ENCODE peak calls at places on chromosomes 12 and 14, in seven cellular contexts. O is K562, A is HCT116, Y is SK-N-SH, J is GM12878, U is H1, E is HepG2. X is an unnamed sample.

GRCh38 chr14:105143451-105144230 is 24.9 kb downstream of the JAG2 start:
- DNase-seq in Y (peak), A (no peak), E (no peak), O (no peak), U (no peak), J (no peak), X (no peak)

GRCh38 chr12:93699271-93700141 is 22.3 kb downstream of the CRADD start:
- DNase-seq in Y (no peak), O (no peak), A (no peak), E (peak), U (no peak), J (no peak), X (peak)

GRCh38 chr12:107349008-107349747 is 255.8 kb upstream of the CRY1 start:
- DNase-seq in A (peak), Y (peak), J (no peak), U (no peak), O (no peak), E (peak), X (no peak)

GRCh38 chr12:89999699-90000505 is 291.3 kb upstream of the ATP2B1 start:
- DNase-seq in J (no peak), E (no peak), A (no peak), U (no peak), Y (no peak), O (no peak), X (no peak)

GRCh38 chr14:56170028-56170427 is 51.8 kb downstream of the PELI2 start:
- DNase-seq in A (no peak), Y (no peak), E (no peak), U (no peak), O (no peak), J (no peak), X (no peak)

GRCh38 chr12:31215521-31216232 is 110.3 kb downstream of the SINHCAF start:
- DNase-seq in A (no peak), Y (no peak), E (no peak), U (no peak), O (no peak), J (no peak), X (no peak)

GRCh38 chr14:25049559-25050493 is at the start of gene STXBP6:
- DNase-seq in U (no peak), A (no peak), O (peak), Y (peak), J (no peak), E (peak), X (peak)

GRCh38 chr12:91606662-91607377 is 424.2 kb upstream of the DCN start:
- DNase-seq in J (no peak), A (no peak), U (no peak), Y (no peak), E (no peak), O (no peak), X (no peak)

GRCh38 chr12:66600805-66601392 is 78.0 kb downstream of the GRIP1 start:
- DNase-seq in O (no peak), J (no peak), U (no peak), Y (no peak), E (no peak), A (no peak), X (no peak)

GRCh38 chr12:66587912-66588311 is 91.0 kb downstream of the GRIP1 start:
- DNase-seq in U (no peak), Y (no peak), E (no peak), A (no peak), O (no peak), J (no peak), X (no peak)

GRCh38 chr12:3455312-3455711 is 35.7 kb upstream of the PRMT8 start:
- DNase-seq in U (no peak), O (no peak), E (no peak), J (no peak), Y (no peak), A (no peak), X (no peak)
- TF ChIP-seq JUND in U (no peak), O (no peak), E (no peak), J (no peak), Y (no peak), A (no peak), X (no peak)

DNA sequence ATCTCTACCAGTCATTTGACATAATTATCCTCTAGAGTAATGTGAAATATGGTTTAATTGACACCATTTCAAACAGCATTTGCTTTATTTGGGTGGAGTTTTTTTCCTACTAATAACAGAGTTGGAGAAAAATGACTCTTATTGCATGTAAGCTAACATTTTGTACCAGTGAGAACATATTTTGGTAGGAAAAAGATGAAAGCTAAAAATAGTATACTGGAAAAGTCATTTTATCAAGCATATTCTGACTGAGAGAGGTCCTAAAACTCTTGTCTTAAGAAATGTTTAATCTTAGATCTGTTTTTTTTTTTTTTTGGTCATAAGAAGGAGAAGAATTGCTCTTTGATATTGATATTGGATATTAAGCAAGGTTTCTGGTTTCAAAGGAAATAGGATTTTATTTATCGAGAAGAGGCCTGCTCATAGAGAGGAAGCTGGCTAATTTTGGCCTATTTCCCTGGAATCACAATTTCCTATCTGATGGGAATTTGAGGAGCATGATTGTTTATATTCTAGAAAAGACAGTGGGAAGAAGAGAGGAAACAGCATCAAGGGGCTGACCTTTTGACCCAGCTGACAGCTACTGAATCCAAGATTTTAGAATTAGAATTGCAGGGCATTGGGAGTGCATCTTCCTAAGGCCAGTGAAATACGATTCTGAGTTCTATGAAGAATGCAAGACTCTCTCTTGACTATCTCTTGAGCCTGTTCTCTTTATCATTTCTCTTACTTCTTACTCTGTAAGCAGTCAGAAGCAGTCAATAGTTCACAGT is 19.4 kb downstream of the OTOGL start:
- DNase-seq in O (no peak), Y (no peak), A (no peak), E (no peak), U (no peak), J (no peak), X (no peak)
- TF ChIP-seq JUND in O (no peak), Y (no peak), A (no peak), E (no peak), U (no peak), J (no peak), X (no peak)

GRCh38 chr14:73494593-73494992 is 3.9 kb downstream of the RIOX1 start:
- DNase-seq in J (no peak), E (no peak), O (no peak), Y (no peak), U (no peak), A (no peak), X (no peak)

GRCh38 chr14:73489481-73490175 is 1.1 kb upstream of the RIOX1 start:
- DNase-seq in A (no peak), Y (no peak), E (no peak), U (no peak), J (no peak), O (peak), X (no peak)

GRCh38 chr14:73491977-73492552 is 1.3 kb downstream of the RIOX1 start:
- DNase-seq in Y (no peak), U (no peak), E (no peak), J (no peak), O (no peak), A (no peak), X (no peak)

GRCh38 chr14:73492661-73493060 is 1.9 kb downstream of the RIOX1 start:
- DNase-seq in J (no peak), Y (no peak), E (no peak), A (no peak), O (peak), U (no peak), X (no peak)

DNA sequence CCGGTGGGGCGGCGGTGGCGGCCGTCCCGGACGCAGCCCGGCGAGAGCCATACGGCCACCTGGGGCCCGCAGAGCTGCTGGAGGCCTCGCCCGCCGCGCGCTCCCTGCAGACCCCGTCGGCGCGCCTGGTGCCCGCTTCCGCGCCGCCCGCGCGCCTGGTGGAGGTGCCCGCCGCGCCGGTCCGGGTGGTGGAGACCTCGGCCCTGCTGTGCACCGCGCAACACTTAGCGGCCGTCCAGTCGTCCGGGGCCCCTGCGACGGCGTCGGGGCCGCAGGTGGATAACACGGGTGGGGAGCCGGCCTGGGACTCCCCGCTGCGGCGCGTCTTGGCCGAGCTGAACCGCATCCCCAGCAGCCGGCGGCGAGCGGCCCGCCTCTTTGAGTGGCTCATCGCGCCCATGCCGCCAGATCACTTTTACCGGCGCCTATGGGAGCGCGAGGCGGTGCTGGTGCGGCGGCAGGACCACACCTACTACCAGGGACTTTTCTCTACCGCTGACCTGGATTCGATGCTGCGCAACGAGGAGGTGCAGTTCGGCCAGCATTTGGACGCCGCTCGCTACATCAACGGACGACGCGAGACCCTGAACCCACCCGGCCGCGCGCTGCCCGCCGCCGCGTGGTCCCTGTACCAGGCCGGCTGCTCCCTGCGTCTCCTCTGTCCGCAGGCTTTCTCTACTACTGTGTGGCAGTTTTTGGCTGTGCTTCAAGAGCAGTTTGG is 683 bp downstream of the RIOX1 start:
- DNase-seq in O (peak), A (no peak), J (no peak), Y (peak), E (peak), U (no peak), X (peak)
- TF ChIP-seq JUND in O (no peak), A (no peak), J (no peak), Y (no peak), E (no peak), U (no peak), X (no peak)

GRCh38 chr14:93906341-93907329 is 20.5 kb upstream of the FAM181A start:
- DNase-seq in E (peak), A (peak), Y (peak), U (peak), O (peak), J (no peak), X (peak)
- TF ChIP-seq JUND in E (no peak), A (no peak), Y (no peak), U (no peak), O (no peak), J (no peak), X (no peak)

GRCh38 chr14:98173291-98173690 is 1098.7 kb downstream of the BCL11B start:
- DNase-seq in E (no peak), J (no peak), Y (no peak), A (no peak), O (no peak), U (no peak), X (no peak)
- TF ChIP-seq JUND in E (no peak), J (no peak), Y (no peak), A (no peak), O (no peak), U (no peak), X (no peak)

GRCh38 chr12:48038085-48038484 is 33.8 kb upstream of the COL2A1 start:
- DNase-seq in J (no peak), E (no peak), O (no peak), Y (no peak), U (no peak), A (no peak), X (no peak)
- TF ChIP-seq JUND in J (no peak), E (no peak), O (no peak), Y (no peak), U (no peak), A (no peak), X (no peak)

GRCh38 chr12:68070957-68071356 is 81.7 kb downstream of the IFNG-AS1 start:
- DNase-seq in O (no peak), A (no peak), U (no peak), Y (no peak), J (no peak), E (no peak), X (no peak)

GRCh38 chr12:68078737-68079136 is 80.8 kb downstream of the IFNG start:
- DNase-seq in E (no peak), O (no peak), J (no peak), U (no peak), A (no peak), Y (no peak), X (no peak)

GRCh38 chr12:68069276-68069675 is 80.0 kb downstream of the IFNG-AS1 start:
- DNase-seq in Y (no peak), A (no peak), E (no peak), O (no peak), J (no peak), U (no peak), X (no peak)

GRCh38 chr12:68075416-68075815 is 84.1 kb downstream of the IFNG start:
- DNase-seq in J (no peak), O (no peak), A (no peak), E (no peak), U (no peak), Y (no peak), X (no peak)

GRCh38 chr12:68074294-68075027 is 85.1 kb downstream of the IFNG start:
- DNase-seq in Y (no peak), A (no peak), E (no peak), J (no peak), O (no peak), U (no peak), X (no peak)
- TF ChIP-seq JUND in Y (no peak), A (no peak), E (no peak), J (no peak), O (no peak), U (no peak), X (no peak)

GRCh38 chr14:103920981-103921854 is 7.0 kb upstream of the TDRD9 start:
- DNase-seq in E (peak), U (peak), O (peak), A (peak), J (peak), Y (peak), X (peak)

GRCh38 chr14:103910984-103911383 is 17.3 kb upstream of the TDRD9 start:
- DNase-seq in O (no peak), U (no peak), E (no peak), A (no peak), J (no peak), Y (no peak), X (no peak)

GRCh38 chr14:103915616-103916015 is 12.6 kb upstream of the TDRD9 start:
- DNase-seq in E (no peak), J (no peak), Y (no peak), U (no peak), O (no peak), A (no peak), X (no peak)

DNA sequence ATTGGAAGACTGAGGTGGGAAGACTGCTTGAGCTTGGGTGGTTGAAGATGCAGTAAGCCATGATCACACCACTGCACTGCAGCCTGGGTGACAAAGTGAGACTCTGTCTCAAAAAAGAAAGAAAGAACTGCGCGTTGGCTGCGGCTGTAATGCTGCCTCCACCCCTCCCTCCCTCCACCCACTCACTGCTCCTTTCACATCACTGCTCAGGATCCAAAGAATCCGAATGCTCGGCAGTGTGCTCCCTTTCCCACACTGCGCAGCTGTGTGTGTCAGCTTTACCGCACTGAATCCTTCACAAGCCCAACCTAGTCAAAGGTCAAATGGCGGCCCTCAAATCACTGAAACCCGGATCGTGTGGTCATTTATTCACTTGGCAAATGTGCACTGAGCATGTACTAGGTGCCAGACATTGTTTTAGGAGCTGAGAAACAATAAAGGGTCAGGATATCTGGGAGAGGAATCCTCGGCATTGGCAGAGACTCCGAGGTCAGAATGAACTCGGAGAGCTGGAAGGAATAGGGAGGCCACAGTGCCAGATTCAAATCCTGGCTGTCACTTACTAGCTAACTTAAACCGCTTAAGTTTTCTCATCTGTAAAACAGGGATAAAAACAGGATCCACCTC is 11.5 kb upstream of the TDRD9 start:
- DNase-seq in E (no peak), O (no peak), J (no peak), Y (no peak), U (no peak), A (no peak), X (no peak)
- TF ChIP-seq JUND in E (no peak), O (no peak), J (no peak), Y (no peak), U (no peak), A (no peak), X (no peak)

X was measured in T47D.